ENCODE peak calls at places on chromosomes 1 and 21, in nine cellular contexts. L, O, A, S, Q, M, W, E and C are unnamed samples.

GRCh38 chr1:232669981-232670763 is 40.2 kb upstream of the SIPA1L2 start:
- DNase-seq in L (no peak), O (no peak), A (no peak), S (no peak), Q (no peak), M (peak; percentile 69), W (no peak), E (no peak), C (no peak)

GRCh38 chr1:244346972-244347618 is 104.6 kb downstream of the ADSS2 start:
- DNase-seq in L (no peak), O (no peak), A (no peak), S (no peak), Q (no peak), M (peak; percentile 19), W (no peak), E (no peak), C (no peak)

GRCh38 chr1:109620890-109621289 is 1.3 kb downstream of the AMPD2 start:
- DNase-seq in L (peak; percentile 89), O (peak; percentile 95), A (peak; percentile 48), S (peak; percentile 76), Q (peak; percentile 94), M (peak; percentile 99), W (peak; percentile 99), E (peak; percentile 97), C (peak; percentile 95)

GRCh38 chr1:238485062-238485905 is 594.6 kb upstream of the ZP4 start:
- DNase-seq in L (no peak), O (peak; percentile 12), A (no peak), S (peak; percentile 22), Q (no peak), M (peak; percentile 51), W (peak; percentile 20), E (no peak), C (no peak)

GRCh38 chr1:201207046-201207445 is 16.4 kb downstream of the IGFN1 start:
- DNase-seq in L (no peak), O (no peak), A (no peak), S (no peak), Q (no peak), M (no peak), W (no peak), E (no peak), C (no peak)

GRCh38 chr1:233304489-233305102 is 9.1 kb upstream of the PCNX2 start:
- DNase-seq in L (no peak), O (peak; percentile 70), A (no peak), S (no peak), Q (no peak), M (peak; percentile 76), W (no peak), E (no peak), C (no peak)

GRCh38 chr1:14027099-14027498 is 327.1 kb downstream of the PRDM2 start:
- DNase-seq in L (no peak), O (peak; percentile 69), A (no peak), S (no peak), Q (no peak), M (no peak), W (no peak), E (no peak), C (no peak)

GRCh38 chr1:111424281-111424680 is 3.3 kb downstream of the OVGP1 start:
- DNase-seq in L (no peak), O (no peak), A (no peak), S (no peak), Q (no peak), M (no peak), W (no peak), E (no peak), C (no peak)

GRCh38 chr21:31352841-31353240 is 8.8 kb upstream of the TIAM1 start:
- DNase-seq in L (no peak), O (no peak), A (no peak), S (no peak), Q (no peak), M (no peak), W (no peak), E (no peak), C (no peak)

GRCh38 chr1:154943649-154944421 is 7.3 kb upstream of the PMVK start:
- DNase-seq in L (peak; percentile 39), O (peak; percentile 79), A (no peak), S (no peak), Q (peak; percentile 61), M (peak; percentile 73), W (peak; percentile 66), E (peak; percentile 48), C (peak; percentile 91)

GRCh38 chr1:74583365-74583764 is 71.0 kb upstream of the LRRC53 start:
- DNase-seq in L (no peak), O (no peak), A (no peak), S (no peak), Q (no peak), M (no peak), W (no peak), E (no peak), C (no peak)

GRCh38 chr1:21866629-21867009 is 54.6 kb downstream of the LDLRAD2 start:
- DNase-seq in L (no peak), O (no peak), A (no peak), S (no peak), Q (no peak), M (no peak), W (no peak), E (no peak), C (no peak)

GRCh38 chr1:21870611-21871010 is 58.5 kb downstream of the LDLRAD2 start:
- DNase-seq in L (no peak), O (no peak), A (no peak), S (no peak), Q (peak; percentile 45), M (no peak), W (no peak), E (no peak), C (no peak)

GRCh38 chr1:21869620-21870121 is 57.6 kb downstream of the LDLRAD2 start:
- DNase-seq in L (peak; percentile 67), O (no peak), A (peak; percentile 18), S (peak; percentile 81), Q (peak; percentile 88), M (peak; percentile 92), W (peak; percentile 82), E (peak; percentile 51), C (no peak)

GRCh38 chr1:21868482-21868881 is 56.4 kb downstream of the LDLRAD2 start:
- DNase-seq in L (no peak), O (no peak), A (no peak), S (no peak), Q (peak; percentile 35), M (no peak), W (no peak), E (no peak), C (no peak)

DNA sequence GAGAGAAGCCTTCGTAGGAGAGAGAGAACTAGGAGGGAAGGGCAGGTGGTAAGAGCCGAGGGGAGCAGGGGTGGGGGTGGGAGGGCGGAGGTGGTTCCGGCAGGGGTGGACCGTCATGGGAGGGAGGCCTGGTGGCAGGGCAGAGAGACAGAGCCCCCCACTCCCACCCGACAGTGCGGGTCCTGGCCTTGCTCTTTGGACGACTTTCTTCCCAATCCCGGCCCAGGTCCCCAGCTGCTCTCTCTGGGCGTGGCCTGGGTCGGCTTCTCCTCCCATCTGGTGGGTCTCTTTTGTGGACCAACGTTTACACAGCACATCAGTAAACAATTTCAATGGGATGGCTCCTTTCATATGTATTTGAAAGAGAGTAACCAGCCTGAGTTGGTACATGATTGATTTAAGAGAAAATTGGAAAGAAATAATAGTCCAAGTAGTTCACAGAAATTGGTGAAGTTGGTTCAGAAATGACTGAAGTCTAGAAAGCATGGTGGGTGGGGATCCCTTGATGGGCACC is 56.9 kb downstream of the LDLRAD2 start:
- DNase-seq in L (no peak), O (no peak), A (no peak), S (no peak), Q (peak; percentile 39), M (no peak), W (no peak), E (no peak), C (no peak)
- H3K36me3 ChIP-seq in L (no peaks in the 10 kb centered on the region), O (peaks cover 6% of the 10 kb centered on the region), A (no peaks in the 10 kb centered on the region), S (peaks cover 3% of the 10 kb centered on the region), Q (peaks cover 4% of the 10 kb centered on the region), M (peaks cover 92% of the 10 kb centered on the region), W (no peaks in the 10 kb centered on the region), E (no peaks in the 10 kb centered on the region), C (peaks cover 21% of the 10 kb centered on the region)

GRCh38 chr21:27565418-27565817 is 598.5 kb upstream of the ADAMTS5 start:
- DNase-seq in L (no peak), O (no peak), A (no peak), S (no peak), Q (no peak), M (no peak), W (no peak), E (no peak), C (no peak)
- H3K27me3 ChIP-seq in L (no peaks in the 10 kb centered on the region), O (no peaks in the 10 kb centered on the region), A (no peaks in the 10 kb centered on the region), S (no peaks in the 10 kb centered on the region), Q (no peaks in the 10 kb centered on the region), M (no peaks in the 10 kb centered on the region), W (no peaks in the 10 kb centered on the region), E (no peaks in the 10 kb centered on the region), C (no peaks in the 10 kb centered on the region)

DNA sequence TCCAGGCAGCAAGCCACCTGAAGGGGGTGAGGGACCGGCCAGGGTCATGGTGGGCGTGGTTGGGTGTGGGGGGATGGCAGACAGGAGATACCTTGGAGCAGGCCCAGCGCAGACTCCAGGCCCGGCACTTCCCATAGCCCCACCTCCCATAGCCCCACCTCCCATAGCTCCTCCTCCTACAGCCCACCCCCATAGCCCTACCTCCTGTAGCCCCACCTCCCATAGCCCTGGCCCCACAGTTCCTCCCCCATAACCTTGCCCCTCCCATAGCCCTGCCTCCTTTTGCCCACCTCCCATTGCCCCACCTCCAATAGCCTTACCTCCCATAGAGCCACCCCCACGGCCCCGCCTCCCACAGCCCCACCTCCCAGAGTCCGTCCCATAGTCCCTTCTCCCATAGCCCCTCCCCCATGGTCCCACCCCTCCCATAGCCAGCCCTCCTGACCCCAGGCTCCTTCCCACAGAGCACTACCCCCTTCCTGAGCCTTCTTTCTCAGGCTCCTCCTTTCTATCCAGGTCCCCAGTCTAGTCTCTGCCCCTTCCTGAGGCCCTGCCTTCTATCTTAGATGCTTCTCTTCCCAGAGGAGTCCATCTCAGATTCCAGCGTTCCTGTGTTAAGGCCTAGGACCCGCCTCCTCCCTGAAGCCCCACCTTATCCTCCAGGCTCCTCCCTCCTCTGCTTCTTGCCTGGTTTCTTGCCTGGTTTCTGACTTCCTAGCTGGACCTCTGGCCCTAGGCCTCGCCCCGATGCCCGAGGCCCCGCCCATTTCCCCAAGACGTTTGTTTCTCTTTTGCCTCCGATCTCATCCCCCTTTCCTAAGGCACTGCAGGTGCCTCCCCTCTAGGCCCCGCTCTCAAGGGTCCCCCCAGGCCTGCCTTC is 46.8 kb downstream of the PTPRU start:
- DNase-seq in L (peak; percentile 35), O (peak; percentile 99), A (peak; percentile 74), S (no peak), Q (peak; percentile 69), M (no peak), W (peak; percentile 81), E (no peak), C (peak; percentile 98)
- H3K4me3 ChIP-seq in L (no peak overlapping the region), O (peak overlapping the region; percentile 65), A (no peak overlapping the region), S (no peak overlapping the region), Q (no peak overlapping the region), M (no peak overlapping the region), W (no peak overlapping the region), E (no peak overlapping the region), C (peak overlapping the region; percentile 43)

GRCh38 chr1:23848673-23849616 is 19.1 kb downstream of the FUCA1 start:
- DNase-seq in L (no peak), O (no peak), A (no peak), S (no peak), Q (peak; percentile 64), M (no peak), W (no peak), E (no peak), C (no peak)

DNA sequence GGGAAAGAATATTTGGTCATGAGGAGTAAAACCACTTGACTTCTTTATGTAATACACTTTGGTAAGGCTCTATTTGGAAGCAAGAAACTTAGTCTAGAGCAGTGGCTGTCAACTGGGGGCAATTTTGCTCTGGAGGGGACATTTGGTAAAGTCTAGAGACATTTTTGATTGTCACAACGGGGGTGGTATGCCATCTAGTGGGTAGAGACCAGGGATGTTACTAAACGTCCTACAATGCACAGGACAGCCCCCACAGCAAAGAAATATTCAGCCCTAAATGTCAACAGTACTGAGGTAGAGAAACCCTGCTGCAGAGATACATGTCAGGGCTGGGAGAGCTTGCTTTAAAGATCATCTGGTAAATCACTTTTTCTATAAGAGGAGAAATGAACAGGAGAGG is 13.5 kb downstream of the FUCA1 start:
- DNase-seq in L (no peak), O (peak; percentile 10), A (no peak), S (no peak), Q (no peak), M (peak; percentile 28), W (peak; percentile 13), E (no peak), C (no peak)
- H3K36me3 ChIP-seq in L (no peaks in the 10 kb centered on the region), O (no peaks in the 10 kb centered on the region), A (peaks cover under 1% of the 10 kb centered on the region), S (peaks cover 1% of the 10 kb centered on the region), Q (peaks cover 4% of the 10 kb centered on the region), M (no peaks in the 10 kb centered on the region), W (no peaks in the 10 kb centered on the region), E (peaks cover 19% of the 10 kb centered on the region), C (no peaks in the 10 kb centered on the region)